ENCODE peak calls at places on chromosomes 16 and 17, in five cellular contexts. U is HCT116, T is fibroblast of lung, Q is mammary epithelial cell, A is H9. B is an unnamed sample. For H4K20me1, the result is how much of the 10 kb centered on the place peaks cover.

GRCh38 chr16:372584-372983 is 2.2 kb upstream of the MRPL28 start:
- DNase-seq in A (no peak), T (no peak), U (no peak), Q (no peak), B (no peak)

GRCh38 chr17:77471984-77472836 is 331.4 kb downstream of the SEC14L1 start:
- DNase-seq in Q (peak), A (peak), T (peak), U (no peak), B (peak)

GRCh38 chr17:30323262-30323894 is 10.5 kb downstream of the TMIGD1 start:
- DNase-seq in Q (no peak), U (no peak), T (no peak), A (no peak), B (peak)

GRCh38 chr16:3835089-3835602 is 45.4 kb downstream of the CREBBP start:
- DNase-seq in Q (no peak), U (no peak), A (no peak), T (no peak), B (no peak)

GRCh38 chr16:72637306-72637705 is 410.6 kb downstream of the ZFHX3 start:
- DNase-seq in Q (peak), A (no peak), T (peak), U (no peak), B (no peak)

GRCh38 chr17:77324227-77324626 is 183.5 kb downstream of the SEC14L1 start:
- DNase-seq in A (peak), T (no peak), U (no peak), Q (no peak), B (no peak)

GRCh38 chr17:17028878-17029535 is 13.2 kb upstream of the MPRIP start:
- DNase-seq in U (no peak), Q (no peak), A (peak), T (no peak), B (no peak)

GRCh38 chr16:80948886-80949502 is 57.7 kb downstream of the CMC2 start:
- DNase-seq in T (no peak), Q (no peak), A (peak), U (peak), B (peak)

GRCh38 chr17:22410136-22410535 is 717.8 kb downstream of the KCNJ18 start:
- DNase-seq in Q (no peak), A (no peak), T (no peak), U (no peak), B (no peak)

GRCh38 chr17:49691086-49691676 is 13.3 kb upstream of the SPOP start:
- DNase-seq in Q (no peak), U (no peak), A (no peak), T (peak), B (no peak)

GRCh38 chr16:20774703-20775362 is 11.0 kb downstream of the ACSM3 start:
- DNase-seq in Q (peak), A (peak), U (peak), T (peak), B (peak)

GRCh38 chr16:50683689-50684374 is 2.7 kb upstream of the SNX20 start:
- DNase-seq in Q (no peak), U (no peak), T (no peak), A (no peak), B (no peak)

GRCh38 chr16:56257260-56257659 is 66.0 kb downstream of the GNAO1 start:
- DNase-seq in A (no peak), U (no peak), T (no peak), Q (no peak), B (no peak)

GRCh38 chr17:63714550-63715277 is 14.8 kb upstream of the LIMD2 start:
- DNase-seq in T (peak), Q (no peak), U (no peak), A (no peak), B (no peak)

GRCh38 chr17:61574542-61575351 is 16.3 kb downstream of the NACA2 start:
- DNase-seq in A (peak), U (peak), T (peak), Q (peak), B (peak)

GRCh38 chr17:68709995-68710780 is 109.0 kb upstream of the FAM20A start:
- DNase-seq in A (no peak), U (no peak), T (peak), Q (no peak), B (no peak)

GRCh38 chr17:7557825-7558543 is 566 bp upstream of the TNFSF13 start:
- DNase-seq in Q (peak), U (no peak), A (peak), T (peak), B (peak)

GRCh38 chr17:62162898-62163297 is 97.8 kb upstream of the MED13 start:
- DNase-seq in Q (no peak), U (no peak), A (no peak), T (no peak), B (no peak)

GRCh38 chr17:57355090-57355859 is 99.0 kb downstream of the MSI2 start:
- DNase-seq in U (no peak), Q (no peak), T (peak), A (no peak), B (peak)

GRCh38 chr17:70378005-70378404 is 208.7 kb downstream of the KCNJ2 start:
- DNase-seq in T (no peak), A (no peak), U (no peak), Q (no peak), B (no peak)

GRCh38 chr16:55341681-55342080 is 17.7 kb downstream of the IRX6 start:
- DNase-seq in A (no peak), T (no peak), U (no peak), Q (no peak), B (no peak)

GRCh38 chr16:78444-79145 is 570 bp downstream of the MPG start:
- DNase-seq in T (peak), A (no peak), U (no peak), Q (no peak), B (peak)

GRCh38 chr16:51524555-51525373 is 373.7 kb upstream of the SALL1 start:
- DNase-seq in Q (peak), U (no peak), T (peak), A (no peak), B (no peak)

GRCh38 chr16:9123871-9124270 is 32.4 kb downstream of the HAPSTR1 start:
- DNase-seq in T (peak), U (peak), Q (peak), A (no peak), B (peak)

GRCh38 chr16:88692861-88693260 is 6.6 kb upstream of the SNAI3 start:
- DNase-seq in U (no peak), Q (no peak), T (no peak), A (no peak), B (no peak)

GRCh38 chr17:78717431-78717980 is 64.6 kb downstream of the CYTH1 start:
- DNase-seq in Q (peak), U (no peak), T (peak), A (no peak), B (no peak)

GRCh38 chr16:67194257-67194656 is 2.3 kb downstream of the E2F4 start:
- DNase-seq in A (no peak), U (no peak), Q (no peak), T (no peak), B (no peak)
- H4K20me1 ChIP-seq in A (under half), U (under half), Q (under half), T (under half), B (under half)

GRCh38 chr17:65018612-65019290 is 37.8 kb downstream of the GNA13 start:
- DNase-seq in A (no peak), Q (peak), T (peak), U (no peak), B (no peak)
- H4K20me1 ChIP-seq in A (under half), Q (under half), T (under half), U (under half), B (under half)

GRCh38 chr16:85469929-85470590 is 143.1 kb upstream of the GSE1 start:
- DNase-seq in A (no peak), Q (no peak), U (no peak), T (no peak), B (no peak)
- H4K20me1 ChIP-seq in A (under half), Q (under half), U (under half), T (under half), B (under half)

GRCh38 chr17:81868674-81869220 is 2.4 kb downstream of the ARHGDIA start:
- DNase-seq in A (peak), T (peak), U (peak), Q (peak), B (peak)
- H4K20me1 ChIP-seq in A (under half), T (under half), U (under half), Q (under half), B (under half)

GRCh38 chr16:48366165-48367093 is 18.8 kb downstream of the SIAH1 start:
- DNase-seq in U (peak), T (peak), A (peak), Q (peak), B (peak)

GRCh38 chr16:48365601-48366164 is 19.5 kb downstream of the SIAH1 start:
- DNase-seq in Q (peak), A (peak), T (peak), U (peak), B (peak)

GRCh38 chr16:48369765-48370164 is 15.4 kb downstream of the SIAH1 start:
- DNase-seq in T (peak), Q (no peak), U (no peak), A (no peak), B (no peak)

GRCh38 chr16:48365030-48365600 is 20.1 kb downstream of the SIAH1 start:
- DNase-seq in U (no peak), A (no peak), T (no peak), Q (peak), B (no peak)

DNA sequence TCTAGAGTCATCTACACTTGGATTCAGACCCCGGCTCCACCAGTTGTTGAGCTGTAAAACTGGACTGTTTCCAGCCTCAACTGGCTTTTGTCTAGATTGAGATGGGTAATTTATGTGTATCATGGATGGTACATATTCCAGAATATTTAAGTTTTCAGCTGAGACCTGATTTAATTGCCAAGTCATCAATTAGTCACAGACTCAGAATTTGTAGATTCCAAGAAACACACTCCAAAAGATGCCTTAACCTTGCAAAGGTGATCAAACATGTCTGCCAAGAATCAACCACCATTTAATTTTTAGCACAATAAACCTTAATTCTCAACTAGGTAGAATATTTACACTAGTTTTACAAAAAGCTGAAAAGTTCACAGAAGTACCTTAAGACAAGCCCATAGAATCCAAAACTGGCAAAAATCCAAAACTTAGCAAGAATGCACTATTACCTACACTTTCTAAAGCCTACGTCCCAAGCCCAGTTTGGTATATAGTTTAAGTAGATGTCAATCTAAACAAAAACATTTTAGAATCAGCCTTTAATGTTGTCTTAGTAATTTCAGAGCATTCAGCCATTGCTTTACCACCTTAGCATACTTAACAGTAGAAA is 17.7 kb downstream of the SIAH1 start:
- DNase-seq in U (no peak), Q (peak), A (no peak), T (peak), B (no peak)
- H4K20me1 ChIP-seq in U (under half), Q (under half), A (under half), T (under half), B (under half)

GRCh38 chr17:79781691-79782575 is 4.0 kb downstream of the CBX2 start:
- DNase-seq in U (no peak), T (no peak), Q (no peak), A (no peak), B (no peak)
- H4K20me1 ChIP-seq in U (under half), T (under half), Q (under half), A (under half), B (under half)

DNA sequence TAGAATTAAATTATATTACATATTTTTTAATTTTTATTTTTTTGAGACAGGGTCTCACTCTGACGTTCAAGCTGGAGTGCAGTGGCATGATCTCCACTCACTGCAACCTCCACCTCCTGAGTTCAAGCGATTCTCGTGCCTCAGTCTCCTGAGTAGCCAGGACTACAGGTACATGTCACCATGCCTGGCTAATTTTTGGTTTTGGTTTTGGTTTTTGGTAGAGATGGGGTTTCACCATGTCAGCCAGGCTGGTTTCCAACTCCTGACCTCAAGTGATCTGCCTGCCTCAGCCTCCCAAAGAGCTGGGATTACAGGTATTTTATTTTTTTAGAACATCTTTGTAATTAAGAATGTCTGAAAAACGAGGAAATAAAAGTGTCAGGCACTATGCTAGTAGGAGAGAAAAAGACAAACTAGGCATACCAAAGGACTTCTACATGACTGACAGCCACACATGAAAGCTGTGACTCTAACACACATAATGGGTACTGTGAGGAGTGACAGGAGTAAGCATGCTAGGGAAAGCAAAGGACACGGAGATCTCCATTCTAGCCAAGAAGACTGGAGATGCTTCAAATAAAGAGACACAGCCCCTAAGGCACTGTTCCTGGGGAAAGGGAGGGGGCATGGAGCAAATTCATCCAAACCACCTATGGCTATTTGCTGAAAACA is 7.3 kb downstream of the GNA13 start:
- DNase-seq in Q (no peak), T (no peak), U (no peak), A (no peak), B (no peak)
- H4K20me1 ChIP-seq in Q (under half), T (under half), U (under half), A (under half), B (under half)

GRCh38 chr16:28182183-28182582 is 29.6 kb downstream of the XPO6 start:
- DNase-seq in A (no peak), T (peak), Q (no peak), U (no peak), B (no peak)

GRCh38 chr16:28183441-28183840 is 28.3 kb downstream of the XPO6 start:
- DNase-seq in U (no peak), Q (no peak), T (no peak), A (no peak), B (no peak)

GRCh38 chr16:28181557-28181914 is 30.2 kb downstream of the XPO6 start:
- DNase-seq in Q (peak), U (peak), A (no peak), T (peak), B (no peak)

GRCh38 chr16:28184625-28185024 is 27.1 kb downstream of the XPO6 start:
- DNase-seq in T (no peak), Q (no peak), U (no peak), A (no peak), B (no peak)

GRCh38 chr16:28183930-28184329 is 27.8 kb downstream of the XPO6 start:
- DNase-seq in Q (no peak), A (no peak), T (no peak), U (no peak), B (no peak)
- H4K20me1 ChIP-seq in Q (under half), A (under half), T (under half), U (under half), B (under half)

DNA sequence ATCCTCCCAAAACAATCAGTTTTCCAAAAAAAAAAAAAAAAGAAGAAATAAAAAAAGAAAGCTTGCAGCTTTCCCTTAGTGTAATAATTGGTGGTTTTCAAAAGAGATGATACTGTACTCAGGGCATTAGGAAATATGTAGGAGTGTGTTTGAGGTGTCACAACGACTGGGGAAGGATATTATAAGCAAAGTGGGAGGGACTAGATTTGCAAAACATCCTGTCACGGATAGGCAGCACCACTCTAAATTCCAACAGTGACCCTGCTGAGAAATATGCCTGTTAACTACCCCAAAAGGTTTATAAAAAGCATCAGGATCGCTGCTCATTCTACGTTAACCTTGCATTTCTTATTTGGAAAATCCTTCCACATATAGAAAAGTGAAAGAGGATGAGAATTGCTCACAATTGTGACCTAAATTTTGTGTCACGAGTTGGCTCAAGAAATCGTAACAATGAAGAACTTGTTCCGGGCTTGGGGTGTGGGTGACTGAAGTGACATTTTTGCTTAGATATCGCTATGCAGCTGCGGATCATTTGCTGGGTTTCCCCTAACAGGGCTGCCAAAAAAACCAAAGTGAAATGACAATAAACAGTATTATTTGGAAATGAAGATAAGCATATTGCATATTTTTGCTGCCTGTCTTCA is 51.6 kb downstream of the N4BP1 start:
- DNase-seq in T (no peak), A (no peak), U (no peak), Q (peak), B (no peak)
- H4K20me1 ChIP-seq in T (under half), A (under half), U (under half), Q (under half), B (under half)